ENCODE peak calls at places on chromosome 12, in seven cellular contexts. S is activated T-helper 9 cell treated with anti-CD3 and anti-CD28 coated beads, Interleukin-2, amount 50 U/mL, for 16 hours; U is SW480; O is naive thymus-derived CD8-positive, alpha-beta T cell; N is WTC11; B is activated naive CD4-positive, alpha-beta T cell treated with Interleukin-2 at 50 U/mL for 16 hours; F is CD4-positive, alpha-beta T cell. R is an unnamed sample.

GRCh38 chr12:94074216-94074969 is 74.0 kb upstream of the PLXNC1 start:
- DNase-seq in S (no peak), U (no peak), O (no peak), N (no peak), B (no peak), F (no peak), R (no peak)

GRCh38 chr12:93032748-93033147 is 103.7 kb upstream of the EEA1 start:
- DNase-seq in S (no peak), U (peak; percentile 66), O (no peak), N (no peak), B (no peak), F (no peak), R (no peak)

GRCh38 chr12:3238196-3238595 is 161.0 kb downstream of the TSPAN9 start:
- DNase-seq in S (no peak), U (peak; percentile 39), O (no peak), N (no peak), B (no peak), F (no peak), R (no peak)

GRCh38 chr12:100266802-100267602 is at the start of the genes DEPDC4 and SCYL2:
- DNase-seq in S (peak; percentile 89), U (peak; percentile 94), O (peak; percentile 97), N (peak; percentile 96), B (peak; percentile 92), F (peak; percentile 94), R (peak; percentile 88)

GRCh38 chr12:3364661-3365264 is 126.2 kb upstream of the PRMT8 start:
- DNase-seq in S (no peak), U (no peak), O (no peak), N (no peak), B (no peak), F (no peak), R (no peak)

GRCh38 chr12:4434299-4434698 is 11.3 kb downstream of the FGF6 start:
- DNase-seq in S (no peak), U (no peak), O (no peak), N (no peak), B (no peak), F (no peak), R (no peak)

GRCh38 chr12:53380104-53380796 is at the start of gene SP1:
- DNase-seq in S (peak; percentile 80), U (peak; percentile 93), O (peak; percentile 92), N (peak; percentile 99), B (peak; percentile 99), F (peak; percentile 99), R (peak; percentile 86)

GRCh38 chr12:6866163-6866919 is 990 bp upstream of the TPI1 start:
- DNase-seq in S (no peak), U (no peak), O (peak; percentile 70), N (peak; percentile 56), B (no peak), F (no peak), R (no peak)

GRCh38 chr12:101992091-101992490 is 69.7 kb downstream of the WASHC3 start:
- DNase-seq in S (no peak), U (no peak), O (no peak), N (no peak), B (no peak), F (no peak), R (no peak)

GRCh38 chr12:62632521-62632920 is 165.9 kb downstream of the MON2 start:
- DNase-seq in S (no peak), U (peak; percentile 13), O (no peak), N (peak; percentile 61), B (no peak), F (no peak), R (peak; percentile 56)

GRCh38 chr12:63440063-63440462 is 228.2 kb downstream of the DPY19L2 start:
- DNase-seq in S (no peak), U (no peak), O (no peak), N (no peak), B (no peak), F (no peak), R (no peak)

GRCh38 chr12:50400104-50400637 is 514 bp upstream of the LARP4 start:
- DNase-seq in S (no peak), U (peak; percentile 44), O (no peak), N (no peak), B (no peak), F (no peak), R (no peak)

GRCh38 chr12:57899010-57899662 is 42.2 kb upstream of the ATP23 start:
- DNase-seq in S (peak; percentile 74), U (no peak), O (peak; percentile 81), N (no peak), B (peak; percentile 83), F (peak; percentile 73), R (peak; percentile 53)

GRCh38 chr12:49941556-49942511 is 8.7 kb upstream of the AQP2 start:
- DNase-seq in S (no peak), U (no peak), O (no peak), N (no peak), B (no peak), F (no peak), R (no peak)

GRCh38 chr12:88310069-88310468 is 168.0 kb downstream of the TMTC3 start:
- DNase-seq in S (no peak), U (no peak), O (no peak), N (no peak), B (no peak), F (no peak), R (peak; percentile 13)

GRCh38 chr12:28191018-28191595 is 851 bp downstream of the CCDC91 start:
- DNase-seq in S (peak; percentile 14), U (peak; percentile 45), O (no peak), N (no peak), B (peak; percentile 51), F (peak; percentile 24), R (peak; percentile 40)

GRCh38 chr12:18946106-18946505 is 183.4 kb upstream of the PLEKHA5 start:
- DNase-seq in S (no peak), U (no peak), O (no peak), N (no peak), B (no peak), F (no peak), R (no peak)

GRCh38 chr12:56046027-56046780 is 4.5 kb downstream of the RPS26 start:
- DNase-seq in S (no peak), U (no peak), O (no peak), N (no peak), B (no peak), F (no peak), R (no peak)

GRCh38 chr12:55830601-55831406 is 1.4 kb upstream of the DNAJC14 start:
- DNase-seq in S (no peak), U (peak; percentile 64), O (peak; percentile 81), N (peak; percentile 69), B (peak; percentile 44), F (peak; percentile 37), R (peak; percentile 73)

GRCh38 chr12:4270016-4270669 is 3.4 kb upstream of the CCND2 start:
- DNase-seq in S (peak; percentile 34), U (peak; percentile 52), O (no peak), N (peak; percentile 58), B (peak; percentile 56), F (peak; percentile 37), R (no peak)

GRCh38 chr12:33654313-33654712 is 214.7 kb upstream of the SYT10 start:
- DNase-seq in S (no peak), U (no peak), O (no peak), N (no peak), B (no peak), F (no peak), R (no peak)

R was measured in hepatic stellate cell.